ENCODE peak calls at places on chromosome 9, in eight cellular contexts. One of them, this sample, is unnamed.

GRCh38 chr9:130995399-130995941 is 13.5 kb upstream of the LAMC3 start:
- DNase-seq in adrenal gland: peak
- DNase-seq in PC-9: no peak
- DNase-seq in A549: peak
- DNase-seq in GM12865: peak
- DNase-seq in fibroblast of lung: peak
- DNase-seq in heart left ventricle: peak
- DNase-seq in AG09309: no peak
- DNase-seq in this sample: peak

GRCh38 chr9:38641985-38642864 is 21.8 kb upstream of the ANKRD18A start:
- DNase-seq in A549: peak
- DNase-seq in AG09309: no peak
- DNase-seq in heart left ventricle: no peak
- DNase-seq in adrenal gland: no peak
- DNase-seq in PC-9: no peak
- DNase-seq in fibroblast of lung: peak
- DNase-seq in GM12865: peak
- DNase-seq in this sample: peak

GRCh38 chr9:94031946-94032345 is 52.3 kb upstream of the PTPDC1 start:
- DNase-seq in GM12865: no peak
- DNase-seq in A549: no peak
- DNase-seq in AG09309: no peak
- DNase-seq in fibroblast of lung: peak
- DNase-seq in adrenal gland: no peak
- DNase-seq in PC-9: no peak
- DNase-seq in heart left ventricle: no peak
- DNase-seq in this sample: no peak

GRCh38 chr9:110744753-110745522 is 76.3 kb downstream of the MUSK start:
- DNase-seq in adrenal gland: peak
- DNase-seq in heart left ventricle: no peak
- DNase-seq in PC-9: peak
- DNase-seq in GM12865: no peak
- DNase-seq in AG09309: peak
- DNase-seq in fibroblast of lung: peak
- DNase-seq in A549: peak
- DNase-seq in this sample: no peak

GRCh38 chr9:129432671-129433154 is 188.2 kb downstream of the C9orf50 start:
- DNase-seq in AG09309: no peak
- DNase-seq in adrenal gland: no peak
- DNase-seq in fibroblast of lung: no peak
- DNase-seq in GM12865: no peak
- DNase-seq in A549: no peak
- DNase-seq in heart left ventricle: no peak
- DNase-seq in PC-9: no peak
- DNase-seq in this sample: no peak

GRCh38 chr9:34579097-34579818 is 10.3 kb downstream of the CNTFR start:
- DNase-seq in A549: no peak
- DNase-seq in heart left ventricle: no peak
- DNase-seq in adrenal gland: no peak
- DNase-seq in fibroblast of lung: no peak
- DNase-seq in AG09309: no peak
- DNase-seq in GM12865: no peak
- DNase-seq in PC-9: no peak
- DNase-seq in this sample: peak

GRCh38 chr9:14813336-14814020 is 90.9 kb upstream of the CER1 start:
- DNase-seq in PC-9: no peak
- DNase-seq in adrenal gland: no peak
- DNase-seq in heart left ventricle: no peak
- DNase-seq in GM12865: no peak
- DNase-seq in AG09309: no peak
- DNase-seq in fibroblast of lung: peak
- DNase-seq in A549: no peak
- DNase-seq in this sample: no peak

GRCh38 chr9:72539824-72540347 is 18.5 kb downstream of the TMC1 start:
- DNase-seq in PC-9: no peak
- DNase-seq in GM12865: no peak
- DNase-seq in adrenal gland: no peak
- DNase-seq in A549: no peak
- DNase-seq in fibroblast of lung: peak
- DNase-seq in heart left ventricle: no peak
- DNase-seq in AG09309: no peak
- DNase-seq in this sample: no peak

GRCh38 chr9:95552814-95553546 is 36.2 kb upstream of the PTCH1 start:
- DNase-seq in PC-9: no peak
- DNase-seq in A549: no peak
- DNase-seq in AG09309: no peak
- DNase-seq in heart left ventricle: peak
- DNase-seq in adrenal gland: peak
- DNase-seq in fibroblast of lung: no peak
- DNase-seq in GM12865: no peak
- DNase-seq in this sample: no peak

GRCh38 chr9:70412678-70413426 is 1.6 kb downstream of the KLF9 start:
- DNase-seq in PC-9: no peak
- DNase-seq in heart left ventricle: peak
- DNase-seq in adrenal gland: peak
- DNase-seq in A549: peak
- DNase-seq in AG09309: no peak
- DNase-seq in GM12865: no peak
- DNase-seq in fibroblast of lung: peak
- DNase-seq in this sample: peak

GRCh38 chr9:73916016-73916673 is 581.0 kb upstream of the RORB start:
- DNase-seq in GM12865: peak
- DNase-seq in fibroblast of lung: peak
- DNase-seq in heart left ventricle: no peak
- DNase-seq in A549: no peak
- DNase-seq in adrenal gland: no peak
- DNase-seq in AG09309: no peak
- DNase-seq in PC-9: no peak
- DNase-seq in this sample: no peak

GRCh38 chr9:70679845-70680244 is 265.4 kb upstream of the KLF9 start:
- DNase-seq in fibroblast of lung: no peak
- DNase-seq in AG09309: peak
- DNase-seq in heart left ventricle: no peak
- DNase-seq in PC-9: no peak
- DNase-seq in GM12865: no peak
- DNase-seq in adrenal gland: no peak
- DNase-seq in A549: no peak
- DNase-seq in this sample: no peak

GRCh38 chr9:79134654-79135053 is 437.1 kb upstream of the TLE4 start:
- DNase-seq in A549: no peak
- DNase-seq in GM12865: peak
- DNase-seq in PC-9: no peak
- DNase-seq in fibroblast of lung: peak
- DNase-seq in AG09309: no peak
- DNase-seq in heart left ventricle: no peak
- DNase-seq in adrenal gland: no peak
- DNase-seq in this sample: no peak

GRCh38 chr9:133655701-133656100 is 19.5 kb downstream of the DBH start:
- DNase-seq in adrenal gland: no peak
- DNase-seq in heart left ventricle: no peak
- DNase-seq in PC-9: no peak
- DNase-seq in A549: no peak
- DNase-seq in fibroblast of lung: no peak
- DNase-seq in AG09309: no peak
- DNase-seq in GM12865: no peak
- DNase-seq in this sample: no peak

GRCh38 chr9:93203713-93204469 is 20.0 kb downstream of the WNK2 start:
- DNase-seq in PC-9: no peak
- DNase-seq in GM12865: no peak
- DNase-seq in AG09309: no peak
- DNase-seq in A549: no peak
- DNase-seq in heart left ventricle: no peak
- DNase-seq in adrenal gland: no peak
- DNase-seq in fibroblast of lung: no peak
- DNase-seq in this sample: no peak

GRCh38 chr9:81609782-81610738 is 79.3 kb downstream of the TLE1 start:
- DNase-seq in A549: no peak
- DNase-seq in heart left ventricle: no peak
- DNase-seq in PC-9: no peak
- DNase-seq in GM12865: peak
- DNase-seq in AG09309: no peak
- DNase-seq in fibroblast of lung: peak
- DNase-seq in adrenal gland: no peak
- DNase-seq in this sample: no peak

GRCh38 chr9:36787709-36788108 is 215.0 kb downstream of the MELK start:
- DNase-seq in A549: no peak
- DNase-seq in adrenal gland: no peak
- DNase-seq in fibroblast of lung: no peak
- DNase-seq in GM12865: no peak
- DNase-seq in PC-9: no peak
- DNase-seq in AG09309: no peak
- DNase-seq in heart left ventricle: no peak
- DNase-seq in this sample: no peak

GRCh38 chr9:84897362-84898094 is 228.0 kb downstream of the NTRK2 start:
- DNase-seq in PC-9: no peak
- DNase-seq in adrenal gland: no peak
- DNase-seq in GM12865: no peak
- DNase-seq in fibroblast of lung: no peak
- DNase-seq in A549: no peak
- DNase-seq in AG09309: no peak
- DNase-seq in heart left ventricle: no peak
- DNase-seq in this sample: no peak

GRCh38 chr9:112283854-112284253 is 49.6 kb downstream of the PTBP3 start:
- DNase-seq in fibroblast of lung: no peak
- DNase-seq in GM12865: peak
- DNase-seq in heart left ventricle: no peak
- DNase-seq in AG09309: no peak
- DNase-seq in A549: no peak
- DNase-seq in PC-9: no peak
- DNase-seq in adrenal gland: no peak
- DNase-seq in this sample: no peak

GRCh38 chr9:121744687-121745395 is 93.4 kb downstream of the DAB2IP start:
- DNase-seq in PC-9: no peak
- DNase-seq in heart left ventricle: no peak
- DNase-seq in GM12865: no peak
- DNase-seq in adrenal gland: no peak
- DNase-seq in A549: no peak
- DNase-seq in AG09309: no peak
- DNase-seq in fibroblast of lung: peak
- DNase-seq in this sample: no peak
- TF ChIP-seq CTCF in PC-9: peak
- TF ChIP-seq CTCF in heart left ventricle: no peak
- TF ChIP-seq CTCF in GM12865: no peak
- TF ChIP-seq CTCF in adrenal gland: no peak
- TF ChIP-seq CTCF in A549: no peak
- TF ChIP-seq CTCF in AG09309: no peak
- TF ChIP-seq CTCF in fibroblast of lung: no peak
- TF ChIP-seq CTCF in this sample: no peak

DNA sequence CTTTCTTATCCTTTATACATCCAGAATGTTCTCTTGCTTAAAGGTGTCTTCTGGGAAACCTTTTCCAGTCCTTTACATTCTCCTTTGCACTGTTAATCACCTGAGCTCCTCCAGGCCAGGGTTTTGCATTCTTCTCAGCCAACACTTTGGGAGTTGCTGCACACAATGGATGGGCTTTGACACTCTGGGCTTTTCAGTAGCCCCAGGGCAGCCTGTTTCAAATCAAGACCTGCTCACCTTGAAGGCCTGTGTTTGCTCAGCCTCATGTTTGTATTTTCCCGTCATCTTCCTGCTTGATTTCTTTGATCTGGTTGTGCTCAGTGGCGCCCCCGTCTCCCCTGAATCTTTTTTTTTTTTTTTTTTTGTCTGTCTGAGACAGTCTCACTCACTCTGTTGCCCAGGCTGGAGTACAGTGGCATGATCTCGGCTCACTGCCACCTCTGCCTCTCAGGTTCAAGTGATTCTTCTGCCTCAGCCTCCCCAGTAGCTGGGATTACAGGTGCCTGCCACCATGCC is 41.0 kb downstream of the DMRT1 start:
- DNase-seq in fibroblast of lung: no peak
- DNase-seq in adrenal gland: no peak
- DNase-seq in GM12865: peak
- DNase-seq in AG09309: no peak
- DNase-seq in PC-9: no peak
- DNase-seq in A549: no peak
- DNase-seq in heart left ventricle: no peak
- DNase-seq in this sample: no peak
- TF ChIP-seq CTCF in fibroblast of lung: no peak
- TF ChIP-seq CTCF in adrenal gland: no peak
- TF ChIP-seq CTCF in GM12865: no peak
- TF ChIP-seq CTCF in AG09309: no peak
- TF ChIP-seq CTCF in PC-9: no peak
- TF ChIP-seq CTCF in A549: no peak
- TF ChIP-seq CTCF in heart left ventricle: no peak
- TF ChIP-seq CTCF in this sample: no peak

DNA sequence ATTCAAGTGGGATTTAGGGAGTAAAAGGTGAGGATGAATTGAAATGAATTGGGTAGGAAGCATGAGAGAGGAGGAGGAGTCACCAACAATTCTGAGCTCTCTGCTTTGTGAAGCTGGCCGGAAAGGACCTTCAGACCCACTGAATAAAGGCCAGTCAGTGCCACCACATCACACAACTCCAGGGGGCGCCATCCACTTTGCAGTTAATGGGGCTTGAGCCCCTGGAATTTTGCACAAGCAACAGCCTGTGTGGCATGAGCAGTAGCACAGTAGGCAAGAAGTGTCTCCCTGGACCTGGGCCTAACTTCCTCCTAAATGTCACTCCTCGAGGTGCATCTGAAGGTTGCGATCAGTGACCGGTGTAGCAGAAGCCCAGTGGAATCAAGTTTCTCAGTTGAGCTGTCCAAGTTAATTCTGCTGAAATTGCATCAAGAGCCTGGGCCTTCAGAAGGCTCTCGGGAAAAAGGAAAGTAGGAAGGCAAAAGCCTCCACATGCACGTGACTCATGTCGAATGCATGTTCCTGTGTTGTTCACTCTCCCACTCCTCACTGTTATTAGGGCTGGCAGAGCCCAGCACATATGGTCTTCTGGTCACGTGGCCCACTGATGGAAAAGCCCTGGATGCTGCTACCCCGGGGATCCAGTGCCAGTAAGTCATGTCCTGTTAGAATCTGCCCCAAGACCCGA is 27.8 kb upstream of the GLIS3 start:
- DNase-seq in PC-9: peak
- DNase-seq in A549: no peak
- DNase-seq in adrenal gland: no peak
- DNase-seq in GM12865: no peak
- DNase-seq in AG09309: peak
- DNase-seq in fibroblast of lung: peak
- DNase-seq in heart left ventricle: no peak
- DNase-seq in this sample: no peak
- TF ChIP-seq CTCF in PC-9: no peak
- TF ChIP-seq CTCF in A549: no peak
- TF ChIP-seq CTCF in adrenal gland: no peak
- TF ChIP-seq CTCF in GM12865: no peak
- TF ChIP-seq CTCF in AG09309: peak
- TF ChIP-seq CTCF in fibroblast of lung: no peak
- TF ChIP-seq CTCF in heart left ventricle: no peak
- TF ChIP-seq CTCF in this sample: no peak

DNA sequence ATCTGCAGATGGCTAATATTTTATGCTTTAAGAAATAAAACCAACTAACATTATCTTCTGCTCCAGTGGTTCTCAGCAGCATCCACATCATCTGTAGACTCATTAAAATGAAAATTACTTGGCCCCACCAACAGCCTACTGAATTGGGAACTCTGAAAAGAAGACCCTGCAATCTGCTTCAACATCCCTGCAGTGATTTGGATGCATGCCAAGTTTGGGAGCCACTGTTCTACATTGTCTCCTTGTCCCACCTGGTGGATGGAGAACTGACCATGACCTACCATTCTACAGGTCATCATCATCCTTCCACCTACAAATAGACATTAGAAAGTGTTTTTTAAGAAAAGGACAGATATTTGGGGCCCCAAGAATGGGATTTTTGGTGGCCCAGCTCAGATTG is 71.1 kb downstream of the ACER2 start:
- DNase-seq in fibroblast of lung: no peak
- DNase-seq in adrenal gland: no peak
- DNase-seq in GM12865: no peak
- DNase-seq in PC-9: no peak
- DNase-seq in heart left ventricle: no peak
- DNase-seq in A549: no peak
- DNase-seq in AG09309: no peak
- DNase-seq in this sample: no peak
- TF ChIP-seq CTCF in fibroblast of lung: no peak
- TF ChIP-seq CTCF in adrenal gland: no peak
- TF ChIP-seq CTCF in GM12865: no peak
- TF ChIP-seq CTCF in PC-9: no peak
- TF ChIP-seq CTCF in heart left ventricle: no peak
- TF ChIP-seq CTCF in A549: no peak
- TF ChIP-seq CTCF in AG09309: no peak
- TF ChIP-seq CTCF in this sample: no peak